ENCODE peak calls at places on chromosomes 1 and 21, in six cellular contexts. I is HuH-7, Z is hypothalamus, P is body of pancreas, E is tibial artery, W is left lung. D is an unnamed sample.

GRCh38 chr1:55381491-55381890 is 166.3 kb upstream of the USP24 start:
- DNase-seq in W (no peak), I (no peak), Z (no peak), P (no peak), E (no peak), D (no peak)

GRCh38 chr1:42922687-42923366 is 35.8 kb downstream of the SLC2A1 start:
- DNase-seq in I (peak), E (peak), P (peak), Z (no peak), W (no peak), D (peak)

GRCh38 chr1:192732787-192733186 is 76.1 kb upstream of the RGS2 start:
- DNase-seq in W (no peak), Z (no peak), I (no peak), P (no peak), E (no peak), D (no peak)

GRCh38 chr21:46622226-46622625 is 13.2 kb upstream of the PRMT2 start:
- DNase-seq in W (no peak), P (no peak), Z (no peak), E (no peak), I (peak), D (no peak)

GRCh38 chr1:244444854-244445253 is 6.9 kb downstream of the ADSS2 start:
- DNase-seq in E (no peak), I (no peak), P (no peak), W (no peak), Z (no peak), D (no peak)

GRCh38 chr1:54967372-54967771 is 13.1 kb upstream of the TMEM61 start:
- DNase-seq in P (no peak), W (no peak), I (no peak), Z (no peak), E (no peak), D (no peak)

GRCh38 chr1:31669786-31670582 is 25.3 kb upstream of the PEF1 start:
- DNase-seq in E (peak), I (no peak), P (peak), W (no peak), Z (peak), D (no peak)

GRCh38 chr1:160354388-160354985 is 11.3 kb downstream of the NCSTN start:
- DNase-seq in I (peak), W (no peak), E (no peak), P (no peak), Z (no peak), D (no peak)

GRCh38 chr1:203216274-203217138 is 13.0 kb downstream of the CHIT1 start:
- DNase-seq in I (peak), P (peak), W (peak), E (peak), Z (no peak), D (no peak)

D was measured in suprapubic skin.